ENCODE peak calls at places on chromosomes 2 and 18, in four cellular contexts. I is IMR-90, G is H9, M is H1. E is an unnamed sample.

GRCh38 chr18:70329076-70329475 is 40.2 kb downstream of the SOCS6 start:
- DNase-seq in M (no peak), I (no peak), G (no peak), E (no peak)

GRCh38 chr2:126761981-126762878 is 106.3 kb downstream of the GYPC start:
- DNase-seq in G (no peak), M (no peak), I (no peak), E (no peak)

GRCh38 chr2:72894466-72894865 is 7.3 kb downstream of the SPR start:
- DNase-seq in G (no peak), M (no peak), I (no peak), E (no peak)

GRCh38 chr18:67359868-67360838 is 156.4 kb downstream of the DSEL start:
- DNase-seq in G (no peak), I (peak), M (no peak), E (no peak)

GRCh38 chr2:172339431-172340010 is 87.9 kb upstream of the ITGA6 start:
- DNase-seq in I (peak), M (no peak), G (no peak), E (no peak)

GRCh38 chr18:62938006-62938405 is 222.7 kb downstream of the PHLPP1 start:
- DNase-seq in G (no peak), M (no peak), I (peak), E (no peak)

GRCh38 chr2:205864511-205864910 is 182.2 kb downstream of the NRP2 start:
- DNase-seq in I (no peak), G (no peak), M (no peak), E (no peak)

GRCh38 chr2:117763806-117764205 is 50.7 kb upstream of the DDX18 start:
- DNase-seq in I (no peak), M (no peak), G (no peak), E (no peak)

GRCh38 chr2:23549821-23550535 is 165.0 kb downstream of the KLHL29 start:
- DNase-seq in M (no peak), G (no peak), I (peak), E (no peak)

GRCh38 chr2:212294816-212295215 is 243.8 kb downstream of the ERBB4 start:
- DNase-seq in G (no peak), M (no peak), I (no peak), E (no peak)

GRCh38 chr2:174762464-174762863 is 1.8 kb downstream of the CHRNA1 start:
- DNase-seq in M (no peak), G (no peak), I (no peak), E (no peak)

GRCh38 chr2:29463181-29463900 is 348.1 kb downstream of the CLIP4 start:
- DNase-seq in I (peak), G (no peak), M (no peak), E (peak)

GRCh38 chr2:185456517-185456916 is 282.1 kb upstream of the FSIP2 start:
- DNase-seq in G (no peak), I (no peak), M (no peak), E (no peak)

GRCh38 chr18:45920367-45920766 is 46.8 kb downstream of the EPG5 start:
- DNase-seq in G (no peak), I (peak), M (no peak), E (no peak)

GRCh38 chr2:180385601-180386201 is 378.6 kb upstream of the CWC22 start:
- DNase-seq in M (no peak), I (peak), G (no peak), E (no peak)

GRCh38 chr18:54020346-54020745 is 204.1 kb downstream of the MBD2 start:
- DNase-seq in I (no peak), G (no peak), M (no peak), E (no peak)

GRCh38 chr2:158464426-158465281 is 7.9 kb downstream of the PKP4 start:
- DNase-seq in M (no peak), I (peak), G (no peak), E (no peak)

GRCh38 chr2:201280191-201281040 is 20.1 kb downstream of the CASP8 start:
- DNase-seq in I (no peak), G (no peak), M (no peak), E (no peak)

DNA sequence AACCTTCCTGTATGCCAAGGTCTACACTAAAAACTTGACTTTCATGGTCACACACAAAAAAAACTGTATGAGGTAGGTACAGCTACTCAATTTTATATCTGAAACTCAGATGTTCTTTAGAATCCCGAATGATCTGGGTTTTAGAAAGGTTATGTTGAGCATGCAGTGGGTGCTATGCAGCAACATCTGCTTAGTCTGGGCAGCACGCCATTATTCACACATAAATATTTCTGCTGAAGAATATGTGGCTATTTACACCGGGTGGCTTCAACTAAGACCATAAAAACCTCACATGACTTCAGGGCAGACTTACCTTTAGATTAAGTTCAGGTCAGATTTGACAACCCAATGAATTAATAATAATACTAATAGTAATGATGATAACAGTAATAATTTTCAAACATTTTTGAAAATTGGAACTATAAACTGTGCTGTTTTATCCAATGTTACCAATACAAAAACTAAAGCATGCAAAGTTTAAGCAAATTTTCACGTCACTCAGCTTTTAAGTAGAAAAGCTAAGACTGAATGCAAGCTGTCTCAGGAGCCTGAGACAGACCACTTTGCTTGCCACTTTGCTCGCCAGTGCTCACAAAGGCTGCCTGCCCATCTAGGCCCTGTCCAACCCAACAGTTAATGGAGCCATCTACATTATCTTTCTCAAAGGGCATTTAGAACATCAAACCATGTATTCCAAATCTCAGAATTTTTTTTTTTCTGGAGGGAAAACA is 292.0 kb downstream of the CNTNAP5 start:
- DNase-seq in M (no peak), I (no peak), G (no peak), E (no peak)
- H3K27ac ChIP-seq in M (no peak), I (no peak), G (no peak), E (no peak)

GRCh38 chr2:25388491-25388890 is 46.8 kb upstream of the DNMT3A start:
- DNase-seq in M (no peak), G (no peak), I (no peak), E (no peak)
- H4K5ac ChIP-seq in M (no peak), G (no peak), I (no peak), E (no peak)

DNA sequence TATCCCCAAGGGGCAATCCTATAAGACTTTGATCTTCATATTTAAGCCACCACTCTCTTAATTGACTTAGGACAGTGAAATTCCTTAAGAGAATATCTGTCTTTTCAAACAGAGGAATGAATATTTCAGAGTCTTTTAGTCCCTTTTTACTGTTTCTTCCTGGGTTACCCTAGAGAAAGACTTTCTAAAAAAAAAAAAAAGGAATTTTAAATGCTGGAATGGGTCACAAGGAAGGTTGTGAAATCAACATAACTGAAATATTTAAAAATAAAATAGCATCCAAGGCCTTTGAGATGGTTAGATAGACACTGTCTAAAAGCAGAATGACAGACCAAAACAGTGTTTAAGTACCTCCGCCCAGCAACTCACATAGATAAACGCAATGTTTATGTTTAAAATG is 52.7 kb upstream of the STAM2 start:
- DNase-seq in I (peak), G (no peak), M (no peak), E (no peak)
- H3K27ac ChIP-seq in I (peak), G (no peak), M (no peak), E (no peak)

GRCh38 chr2:39517622-39518021 is 80.5 kb upstream of the MAP4K3 start:
- DNase-seq in M (no peak), G (no peak), I (no peak), E (no peak)

GRCh38 chr2:39515273-39515896 is 78.3 kb upstream of the MAP4K3 start:
- DNase-seq in I (no peak), M (no peak), G (no peak), E (no peak)

GRCh38 chr2:39515897-39516346 is 78.8 kb upstream of the MAP4K3 start:
- DNase-seq in M (no peak), G (no peak), I (no peak), E (no peak)

GRCh38 chr2:39517102-39517436 is 80.0 kb upstream of the MAP4K3 start:
- DNase-seq in I (no peak), G (no peak), M (no peak), E (no peak)

GRCh38 chr2:39516347-39517101 is 79.4 kb upstream of the MAP4K3 start:
- DNase-seq in M (peak), G (peak), I (peak), E (peak)
- H4K5ac ChIP-seq in M (no peak), G (no peak), I (no peak), E (peak)

DNA sequence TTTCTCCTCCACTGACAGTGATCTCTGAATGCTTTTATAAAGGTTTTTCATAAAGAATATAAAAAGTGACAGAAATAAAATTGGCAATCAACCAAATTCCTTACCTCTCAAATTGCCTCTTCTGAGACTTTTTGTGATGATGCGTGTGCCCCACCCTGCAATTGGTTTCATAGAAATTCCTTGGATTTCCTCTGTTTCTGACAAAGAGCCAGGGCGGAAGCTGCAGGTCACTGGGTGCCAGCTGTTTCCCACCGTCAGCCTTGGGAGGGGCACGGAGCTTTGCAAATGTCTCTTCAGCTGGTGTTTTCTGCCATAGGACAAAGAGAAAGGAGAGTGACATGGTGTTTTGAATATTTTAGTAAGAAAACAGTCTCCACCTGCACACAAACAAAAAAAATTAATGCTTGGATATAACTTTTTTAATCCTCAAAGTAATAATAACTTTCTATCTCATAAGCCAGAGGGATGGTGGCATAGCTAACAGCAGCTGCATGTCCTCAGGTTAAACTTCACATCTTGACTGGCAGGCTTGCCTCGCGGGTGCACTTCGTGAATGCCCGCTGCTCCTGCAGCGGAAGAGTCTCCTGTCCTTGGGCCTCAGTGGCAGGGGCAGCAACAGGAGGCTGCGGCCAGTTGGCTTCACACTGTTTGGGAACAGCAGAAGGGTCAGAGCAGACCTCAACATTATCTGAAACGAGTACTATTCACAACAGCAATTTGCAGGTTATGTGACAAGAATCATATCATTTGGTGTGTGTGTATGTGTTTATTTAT is 24.7 kb downstream of the AGAP1 start:
- DNase-seq in M (no peak), I (no peak), G (no peak), E (no peak)
- H3K27ac ChIP-seq in M (no peak), I (no peak), G (no peak), E (no peak)

DNA sequence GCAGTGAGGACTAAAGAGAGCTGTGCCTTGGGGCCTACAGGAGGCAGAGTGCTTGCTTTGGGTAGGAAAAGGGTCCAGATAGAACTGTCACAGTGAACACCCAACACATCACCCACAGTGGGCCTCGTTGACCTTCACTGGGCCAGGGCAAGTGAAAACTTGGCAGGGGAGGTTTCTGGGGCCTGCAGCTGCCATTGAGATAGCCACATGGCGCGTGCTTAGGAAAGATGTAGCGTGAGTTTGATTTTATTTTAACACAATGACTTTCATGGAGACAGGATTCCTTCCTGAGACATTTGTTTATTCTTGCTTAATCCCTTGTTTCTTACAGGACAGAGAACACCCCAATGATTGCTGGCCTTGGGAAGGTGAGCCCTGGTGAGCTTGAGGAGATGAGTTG is 9.3 kb upstream of the ESPNL start:
- DNase-seq in M (no peak), G (no peak), I (no peak), E (no peak)
- H4K5ac ChIP-seq in M (no peak), G (no peak), I (no peak), E (no peak)

E was measured in mesendoderm.